ENCODE peak calls at places on chromosome 14, in eight cellular contexts. E is prostate gland, W is left ventricle myocardium inferior, O is K562, B is neural crest cell, J is PC-9, P is Peyer's patch, X is fibroblast of lung. H is an unnamed sample.

GRCh38 chr14:84657866-84658385 is 872.0 kb upstream of the FLRT2 start:
- DNase-seq in X (no peak), B (no peak), E (no peak), P (no peak), O (no peak), W (no peak), J (no peak), H (no peak)

GRCh38 chr14:67413806-67414769 is 2.1 kb upstream of the PLEK2 start:
- DNase-seq in W (no peak), B (no peak), O (peak; percentile 79), X (peak; percentile 34), J (peak; percentile 90), P (no peak), E (no peak), H (no peak)

GRCh38 chr14:42322486-42323284 is 716.0 kb downstream of the LRFN5 start:
- DNase-seq in E (no peak), B (no peak), X (no peak), O (no peak), W (no peak), J (no peak), P (no peak), H (no peak)

GRCh38 chr14:60512952-60513554 is 4.1 kb downstream of the SIX6 start:
- DNase-seq in W (no peak), J (no peak), E (no peak), X (no peak), P (no peak), B (no peak), O (no peak), H (no peak)

GRCh38 chr14:58815046-58815701 is 177.4 kb downstream of the DACT1 start:
- DNase-seq in E (no peak), J (no peak), B (no peak), P (no peak), W (no peak), X (no peak), O (no peak), H (no peak)

GRCh38 chr14:55418411-55418810 is 6.8 kb upstream of the ATG14 start:
- DNase-seq in X (no peak), P (no peak), W (no peak), E (no peak), B (no peak), J (no peak), O (peak; percentile 28), H (no peak)

GRCh38 chr14:35910191-35910590 is 84.1 kb downstream of the BRMS1L start:
- DNase-seq in W (no peak), X (no peak), J (no peak), E (no peak), O (no peak), B (no peak), P (no peak), H (no peak)

GRCh38 chr14:89607453-89607852 is 190.4 kb upstream of the FOXN3 start:
- DNase-seq in J (no peak), W (no peak), B (no peak), P (no peak), X (no peak), E (no peak), O (no peak), H (no peak)

GRCh38 chr14:78595797-78596196 is 425.6 kb downstream of the NRXN3 start:
- DNase-seq in O (peak; percentile 5), B (peak; percentile 5), P (no peak), J (no peak), W (no peak), X (no peak), E (no peak), H (no peak)

GRCh38 chr14:104889374-104889755 is 24.3 kb downstream of the CEP170B start:
- DNase-seq in W (peak; percentile 11), B (no peak), P (no peak), X (no peak), J (no peak), O (no peak), E (no peak), H (no peak)

GRCh38 chr14:38210587-38211257 is 3.0 kb downstream of the SSTR1 start:
- DNase-seq in B (no peak), W (peak; percentile 15), E (no peak), J (no peak), O (no peak), X (peak; percentile 73), P (peak; percentile 49), H (no peak)

GRCh38 chr14:100106260-100106659 is 41.0 kb downstream of the EVL start:
- DNase-seq in X (no peak), B (no peak), W (no peak), J (no peak), P (peak; percentile 8), O (no peak), E (no peak), H (no peak)

GRCh38 chr14:86038401-86038985 is 508.5 kb downstream of the FLRT2 start:
- DNase-seq in P (no peak), E (no peak), O (peak; percentile 9), J (no peak), W (no peak), X (peak; percentile 71), B (peak; percentile 40), H (peak; percentile 56)
- TF ChIP-seq CTCF in P (no peak), E (peak; percentile 22), O (peak; percentile 12), J (peak; percentile 60), W (peak; percentile 58), X (peak; percentile 61), B (peak; percentile 76), H (peak; percentile 64)

GRCh38 chr14:51219473-51220448 is 20.3 kb upstream of the TMX1 start:
- DNase-seq in O (peak; percentile 22), E (no peak), X (peak; percentile 71), J (no peak), B (no peak), P (no peak), W (no peak), H (peak; percentile 21)
- TF ChIP-seq CTCF in O (peak; percentile 51), E (peak; percentile 68), X (peak; percentile 62), J (peak; percentile 76), B (peak; percentile 85), P (peak; percentile 19), W (peak; percentile 66), H (peak; percentile 24)

GRCh38 chr14:23539867-23540469 is 11.6 kb downstream of the ZFHX2 start:
- DNase-seq in X (no peak), E (no peak), O (no peak), P (no peak), B (no peak), J (no peak), W (no peak), H (no peak)
- TF ChIP-seq CTCF in X (no peak), E (no peak), O (no peak), P (no peak), B (no peak), J (peak; percentile 28), W (peak; percentile 4), H (no peak)

GRCh38 chr14:77094672-77095284 is 3.3 kb upstream of the CIPC start:
- DNase-seq in X (peak; percentile 84), W (peak; percentile 76), P (peak; percentile 92), J (peak; percentile 83), O (peak; percentile 81), E (peak; percentile 58), B (peak; percentile 87), H (peak; percentile 62)
- TF ChIP-seq CTCF in X (peak; percentile 93), W (peak; percentile 81), P (peak; percentile 78), J (peak; percentile 99), O (peak; percentile 79), E (peak; percentile 69), B (peak; percentile 91), H (peak; percentile 79)

DNA sequence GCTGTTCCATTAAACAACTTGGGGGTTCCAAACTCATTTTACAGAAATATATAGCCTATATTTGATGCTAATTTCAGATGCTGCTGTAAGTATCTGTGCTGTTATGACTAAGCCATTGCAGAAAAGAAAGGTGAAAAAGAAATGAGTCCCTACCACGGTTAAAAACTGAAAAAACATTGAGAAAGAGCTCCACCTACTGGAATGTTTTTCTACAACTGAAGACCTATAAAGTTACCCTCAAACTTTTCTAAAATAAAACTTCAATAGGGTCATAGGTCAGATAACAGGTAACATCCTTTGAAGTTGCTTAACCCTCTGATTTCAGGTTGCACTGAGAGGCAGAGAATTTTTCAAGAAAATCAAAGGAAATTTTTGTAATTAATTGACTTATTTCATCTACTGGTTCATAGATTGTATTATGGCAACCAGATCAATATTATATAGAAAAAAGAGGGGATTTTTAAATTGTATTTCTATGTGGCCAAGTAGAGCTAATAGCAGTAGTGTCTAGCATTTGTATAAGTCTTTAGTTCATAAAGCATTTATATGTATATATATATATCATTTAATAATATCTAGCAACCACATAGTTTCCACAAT is 279.9 kb downstream of the RPS29 start:
- DNase-seq in O (peak; percentile 9), E (no peak), W (no peak), B (no peak), J (no peak), X (peak; percentile 33), P (no peak), H (peak; percentile 10)
- TF ChIP-seq CTCF in O (peak; percentile 39), E (peak; percentile 15), W (peak; percentile 50), B (peak; percentile 73), J (peak; percentile 70), X (no peak), P (no peak), H (peak; percentile 21)

GRCh38 chr14:72512925-72513324 is 381.0 kb downstream of the DPF3 start:
- DNase-seq in X (no peak), O (no peak), W (no peak), E (no peak), B (no peak), J (no peak), P (no peak), H (no peak)
- TF ChIP-seq CTCF in X (no peak), O (no peak), W (no peak), E (no peak), B (no peak), J (no peak), P (no peak), H (no peak)

GRCh38 chr14:68688872-68689371 is 103.9 kb downstream of the ZFP36L1 start:
- DNase-seq in P (peak; percentile 52), W (no peak), E (no peak), J (no peak), B (peak; percentile 49), O (no peak), X (peak; percentile 82), H (no peak)
- TF ChIP-seq CTCF in P (no peak), W (no peak), E (no peak), J (no peak), B (no peak), O (no peak), X (peak; percentile 24), H (no peak)